ENCODE peak calls at places on chromosome 3, in five cellular contexts. C, H, J, Y and L are unnamed samples.
A peak's percentile ranks its signal among the peaks of the same experiment; 100 is the strongest.

GRCh38 chr3:60086811-60087210 is 1037.0 kb upstream of the CFAP20DC start:
- DNase-seq in H (peak; percentile 47), J (no peak), Y (no peak), C (no peak), L (no peak)

GRCh38 chr3:137509354-137510045 is 254.6 kb upstream of the SOX14 start:
- DNase-seq in J (no peak), H (no peak), C (peak; percentile 74), Y (no peak), L (no peak)

GRCh38 chr3:66483006-66483928 is 17.6 kb downstream of the LRIG1 start:
- DNase-seq in J (peak; percentile 34), C (peak; percentile 66), H (no peak), Y (peak; percentile 51), L (no peak)

GRCh38 chr3:184373422-184373821 is 4.6 kb downstream of the THPO start:
- DNase-seq in C (no peak), J (no peak), Y (no peak), H (no peak), L (no peak)

GRCh38 chr3:181725033-181725775 is 13.5 kb downstream of the SOX2 start:
- DNase-seq in J (peak; percentile 61), C (no peak), H (no peak), Y (no peak), L (no peak)

GRCh38 chr3:66582721-66583141 is 81.9 kb upstream of the LRIG1 start:
- DNase-seq in C (no peak), J (no peak), Y (no peak), H (peak; percentile 23), L (no peak)

GRCh38 chr3:160003520-160004128 is 15.0 kb downstream of the IL12A start:
- DNase-seq in J (peak; percentile 65), C (peak; percentile 58), Y (peak; percentile 17), H (no peak), L (peak; percentile 78)

GRCh38 chr3:141643391-141643790 is 94.7 kb upstream of the RNF7 start:
- DNase-seq in C (no peak), H (no peak), J (no peak), Y (no peak), L (no peak)

GRCh38 chr3:377158-377561 is 180.6 kb downstream of the CHL1 start:
- DNase-seq in Y (no peak), H (no peak), C (peak; percentile 10), J (peak; percentile 12), L (no peak)

GRCh38 chr3:32354362-32354778 is 37.3 kb upstream of the CMTM7 start:
- DNase-seq in H (no peak), Y (no peak), C (peak; percentile 62), J (no peak), L (no peak)

GRCh38 chr3:120177907-120178306 is 83.7 kb upstream of the GSK3B start:
- DNase-seq in Y (no peak), J (peak; percentile 56), H (no peak), C (no peak), L (peak; percentile 42)

GRCh38 chr3:129793356-129793755 is 100.2 kb downstream of the TMCC1 start:
- DNase-seq in C (no peak), H (no peak), J (no peak), Y (no peak), L (no peak)

GRCh38 chr3:66398228-66399025 is 102.4 kb downstream of the LRIG1 start:
- DNase-seq in H (no peak), J (no peak), Y (no peak), C (peak; percentile 39), L (no peak)

GRCh38 chr3:14289590-14290453 is 111.2 kb downstream of the LSM3 start:
- DNase-seq in C (no peak), J (no peak), H (no peak), Y (no peak), L (no peak)

GRCh38 chr3:190084983-190085382 is 35.7 kb downstream of the P3H2 start:
- DNase-seq in Y (no peak), J (no peak), H (no peak), C (no peak), L (no peak)

GRCh38 chr3:169146112-169146665 is 517.3 kb downstream of the MECOM start:
- DNase-seq in H (no peak), Y (no peak), C (peak; percentile 80), J (peak; percentile 59), L (peak; percentile 49)

GRCh38 chr3:143199998-143200909 is 80.7 kb downstream of the CHST2 start:
- DNase-seq in C (no peak), Y (no peak), H (no peak), J (no peak), L (no peak)

GRCh38 chr3:129608087-129608935 is 1.8 kb upstream of the PLXND1 start:
- DNase-seq in C (no peak), Y (no peak), J (peak; percentile 82), H (no peak), L (no peak)